ENCODE peak calls at places on chromosome 1, in ten cellular contexts. J is Panc1; W is lower lobe of right lung; T is mammary epithelial cell; I is hepatocyte; Q is fibroblast of lung; B is IMR-90; X is heart left ventricle; G is upper lobe of right lung; A is CD8-positive, alpha-beta T cell. Y is an unnamed sample.

GRCh38 chr1:96187027-96187426 is 534.6 kb upstream of the PTBP2 start:
- DNase-seq in X (no peak), Q (no peak), I (no peak), T (no peak), W (no peak), A (no peak), G (no peak), J (no peak), B (no peak), Y (no peak)

GRCh38 chr1:245683377-245683716 is 528.6 kb downstream of the KIF26B start:
- DNase-seq in A (no peak), G (no peak), I (no peak), J (no peak), X (no peak), B (no peak), W (no peak), Q (no peak), T (no peak), Y (no peak)

GRCh38 chr1:154833841-154834240 is 36.2 kb downstream of the KCNN3 start:
- DNase-seq in B (no peak), G (no peak), A (no peak), W (no peak), X (no peak), Q (no peak), I (no peak), T (no peak), J (no peak), Y (no peak)

GRCh38 chr1:42258218-42258617 is 76.8 kb downstream of the FOXJ3 start:
- DNase-seq in Q (no peak), W (no peak), I (no peak), X (no peak), T (no peak), B (no peak), A (no peak), J (no peak), G (no peak), Y (no peak)

GRCh38 chr1:4786061-4786460 is 131.7 kb downstream of the AJAP1 start:
- DNase-seq in G (peak), I (no peak), B (no peak), A (no peak), Q (no peak), T (no peak), J (no peak), X (no peak), W (no peak), Y (no peak)

GRCh38 chr1:53145942-53146708 is 3.7 kb upstream of the SLC1A7 start:
- DNase-seq in J (no peak), W (peak), I (peak), Q (peak), A (no peak), T (peak), B (peak), X (peak), G (peak), Y (peak)

GRCh38 chr1:12315126-12315525 is 85.3 kb downstream of the VPS13D start:
- DNase-seq in X (no peak), A (no peak), T (no peak), B (no peak), W (no peak), J (no peak), Q (peak), G (no peak), I (no peak), Y (no peak)

GRCh38 chr1:2488688-2489087 is 12.6 kb downstream of the PLCH2 start:
- DNase-seq in T (no peak), B (no peak), I (no peak), G (no peak), X (no peak), W (no peak), Q (no peak), J (no peak), A (no peak), Y (no peak)

GRCh38 chr1:97379387-97380075 is 541.3 kb downstream of the DPYD start:
- DNase-seq in T (no peak), I (no peak), B (peak), W (no peak), X (no peak), A (no peak), G (no peak), Q (peak), J (no peak), Y (no peak)

GRCh38 chr1:228538831-228539230 is 51.6 kb downstream of the RNF187 start:
- DNase-seq in G (peak), B (no peak), A (no peak), J (no peak), X (no peak), I (no peak), W (no peak), T (no peak), Q (no peak), Y (no peak)

GRCh38 chr1:223715710-223716103 is 3.4 kb downstream of the CAPN2 start:
- DNase-seq in X (no peak), I (no peak), A (no peak), T (no peak), G (no peak), J (no peak), Q (no peak), B (no peak), W (no peak), Y (no peak)
- H3K4me3 ChIP-seq in X (no peak), I (no peak), A (peak), T (peak), G (peak), J (no peak), Q (peak), B (peak), W (peak), Y (peak)

GRCh38 chr1:181324797-181325616 is 158.3 kb upstream of the CACNA1E start:
- DNase-seq in J (no peak), I (peak), G (no peak), B (no peak), X (no peak), W (no peak), A (peak), T (peak), Q (no peak), Y (no peak)
- H3K27ac ChIP-seq in J (no peak), I (no peak), G (no peak), B (no peak), X (no peak), W (no peak), A (no peak), T (no peak), Q (no peak), Y (no peak)

GRCh38 chr1:236748471-236748870 is 46.6 kb upstream of the MTR start:
- DNase-seq in X (no peak), W (no peak), J (no peak), I (no peak), B (no peak), Q (no peak), G (no peak), A (no peak), T (no peak), Y (no peak)
- TF ChIP-seq CTCF in X (no peak), W (no peak), J (peak), I (no peak), B (no peak), Q (peak), G (no peak), A (no peak), T (peak), Y (peak)

DNA sequence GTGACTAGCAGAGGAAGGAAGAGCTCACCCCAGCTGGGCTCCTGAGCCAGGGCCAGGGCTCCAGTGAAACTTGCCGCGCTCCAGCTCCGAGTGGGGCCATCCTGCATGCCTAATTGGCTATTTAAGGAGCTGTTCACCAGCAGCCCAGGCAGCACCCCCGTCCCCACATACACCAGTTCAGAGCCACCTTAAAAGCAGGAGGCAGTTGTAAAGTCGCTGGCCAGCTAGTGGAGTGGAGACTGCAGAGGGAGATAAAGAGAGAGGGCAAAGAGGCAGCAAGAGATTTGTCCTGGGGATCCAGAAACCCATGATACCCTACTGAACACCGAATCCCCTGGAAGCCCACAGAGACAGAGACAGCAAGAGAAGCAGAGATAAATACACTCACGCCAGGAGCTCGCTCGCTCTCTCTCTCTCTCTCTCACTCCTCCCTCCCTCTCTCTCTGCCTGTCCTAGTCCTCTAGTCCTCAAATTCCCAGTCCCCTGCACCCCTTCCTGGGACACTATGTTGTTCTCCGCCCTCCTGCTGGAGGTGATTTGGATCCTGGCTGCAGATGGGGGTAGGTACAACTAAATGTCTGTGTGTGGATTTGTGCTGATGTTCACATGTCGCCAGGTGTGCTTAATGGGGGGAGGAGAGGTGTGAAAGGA is at the start of gene CA14:
- DNase-seq in T (no peak), A (no peak), I (no peak), J (no peak), G (peak), B (no peak), Q (no peak), X (no peak), W (no peak), Y (no peak)
- H3K4me3 ChIP-seq in T (no peak), A (no peak), I (no peak), J (no peak), G (no peak), B (no peak), Q (no peak), X (peak), W (no peak), Y (peak)